ENCODE peak calls at places on chromosomes 1 and 21, in eight cellular contexts. R is transverse colon, T is sigmoid colon, Y is tibial nerve, K is ovary, O is stomach, D is K562, A is A549. Z is an unnamed sample.

GRCh38 chr1:167229719-167230385 is 9.2 kb downstream of the POU2F1 start:
- DNase-seq in A (peak; percentile 40), O (no peak), K (no peak), Y (no peak), T (no peak), R (no peak), D (peak; percentile 41), Z (no peak)

GRCh38 chr1:18464665-18465050 is 16.1 kb upstream of the KLHDC7A start:
- DNase-seq in Y (no peak), A (no peak), D (no peak), K (no peak), R (peak; percentile 56), T (no peak), O (peak; percentile 91), Z (no peak)

GRCh38 chr1:94037392-94038229 is 83.3 kb downstream of the ABCA4 start:
- DNase-seq in T (no peak), O (no peak), Y (no peak), A (no peak), R (no peak), D (no peak), K (no peak), Z (no peak)

GRCh38 chr1:177023710-177024109 is 140.8 kb downstream of the ASTN1 start:
- DNase-seq in D (no peak), T (no peak), K (no peak), Y (no peak), A (no peak), O (no peak), R (no peak), Z (no peak)

GRCh38 chr1:175840787-175841186 is 97.4 kb upstream of the TNR start:
- DNase-seq in D (no peak), T (no peak), O (no peak), Y (no peak), R (no peak), A (no peak), K (no peak), Z (no peak)

GRCh38 chr1:145858238-145858936 is 494 bp downstream of the PIAS3 start:
- DNase-seq in K (peak; percentile 73), R (peak; percentile 75), O (peak; percentile 61), D (peak; percentile 68), Y (peak; percentile 63), T (peak; percentile 83), A (peak; percentile 48), Z (peak; percentile 55)

GRCh38 chr21:44551290-44552015 is at the start of gene KRTAP10-2:
- DNase-seq in D (no peak), R (peak; percentile 3), T (no peak), O (peak; percentile 21), A (no peak), Y (no peak), K (no peak), Z (no peak)

GRCh38 chr1:16249838-16250241 is 12.9 kb upstream of the CPLANE2 start:
- DNase-seq in K (peak; percentile 52), T (peak; percentile 85), O (no peak), R (peak; percentile 30), A (no peak), Y (peak; percentile 78), D (no peak), Z (peak; percentile 50)

GRCh38 chr1:119635801-119636390 is 12.2 kb downstream of the ZNF697 start:
- DNase-seq in D (no peak), K (no peak), Y (no peak), A (no peak), T (no peak), O (no peak), R (no peak), Z (no peak)

GRCh38 chr1:22327411-22327810 is 124.2 kb upstream of the ZBTB40 start:
- DNase-seq in O (peak; percentile 11), Y (no peak), T (peak; percentile 7), R (no peak), K (no peak), A (no peak), D (no peak), Z (no peak)

GRCh38 chr1:247448107-247448778 is 9.7 kb downstream of the OR2B11 start:
- DNase-seq in Y (peak; percentile 35), D (peak; percentile 74), R (peak; percentile 62), T (peak; percentile 76), K (peak; percentile 78), A (peak; percentile 72), O (peak; percentile 63), Z (peak; percentile 93)

GRCh38 chr1:116289219-116289618 is 83.8 kb upstream of the ATP1A1 start:
- DNase-seq in R (no peak), T (no peak), A (no peak), D (no peak), O (no peak), Y (no peak), K (no peak), Z (no peak)

DNA sequence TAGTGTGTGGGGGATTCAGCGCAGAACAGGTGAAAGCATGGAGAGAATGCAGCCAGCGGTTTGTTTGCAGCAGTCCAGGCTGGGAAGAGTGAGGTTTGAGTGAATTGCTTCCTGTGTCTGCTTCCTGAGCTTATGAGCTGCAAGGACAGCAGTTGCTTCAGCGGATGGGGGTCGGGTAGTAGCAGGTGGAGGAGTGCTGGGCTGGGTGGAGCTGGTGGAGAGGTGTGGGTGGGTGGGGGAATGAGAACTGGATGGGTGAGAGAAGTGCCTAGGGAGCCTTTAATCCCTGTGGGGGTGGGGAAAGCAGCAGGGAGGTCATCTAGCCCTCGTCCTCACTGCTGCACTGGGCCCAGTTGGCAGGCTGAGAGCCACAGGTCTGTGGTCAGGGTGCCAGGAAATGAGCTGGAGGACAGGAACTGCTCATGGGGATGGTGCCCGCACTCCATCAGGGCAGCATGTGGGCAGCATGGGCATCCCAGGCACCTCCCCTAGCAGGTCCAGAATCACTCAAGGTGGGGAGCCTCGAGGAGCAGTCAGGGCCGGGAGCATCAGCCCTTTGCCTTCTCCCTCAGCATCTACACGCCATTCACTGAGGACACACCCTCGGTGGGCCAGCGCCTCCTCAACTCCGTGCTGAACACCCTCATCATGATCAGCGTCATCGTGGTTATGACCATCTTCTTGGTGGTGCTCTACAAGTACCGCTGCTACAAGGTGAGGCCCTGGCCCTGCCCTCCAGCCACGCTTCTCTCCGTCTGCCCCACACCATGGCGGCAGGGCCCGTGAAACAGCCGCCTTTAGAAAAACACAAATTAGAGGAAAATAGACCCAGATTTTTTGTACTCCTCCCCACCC is 14.8 kb downstream of the PSEN2 start:
- DNase-seq in R (no peak), Y (no peak), A (no peak), T (no peak), O (no peak), D (no peak), K (no peak), Z (peak; percentile 37)
- H3K4me1 ChIP-seq in R (peaks cover 5% of the 10 kb centered on the region), Y (peaks cover 14% of the 10 kb centered on the region), A (peaks cover 5% of the 10 kb centered on the region), T (no peaks in the 10 kb centered on the region), O (peaks cover 9% of the 10 kb centered on the region), D (no peaks in the 10 kb centered on the region), K (peaks cover 6% of the 10 kb centered on the region), Z (peaks cover 48% of the 10 kb centered on the region)

GRCh38 chr1:184867866-184868585 is 106.3 kb downstream of the NIBAN1 start:
- DNase-seq in T (no peak), R (no peak), Y (no peak), O (no peak), D (no peak), K (no peak), A (no peak), Z (no peak)

GRCh38 chr1:184865831-184866230 is 108.5 kb downstream of the NIBAN1 start:
- DNase-seq in Y (no peak), K (no peak), T (no peak), A (no peak), D (no peak), O (no peak), R (no peak), Z (no peak)

GRCh38 chr1:184866582-184866981 is 107.7 kb downstream of the NIBAN1 start:
- DNase-seq in R (no peak), Y (no peak), T (no peak), A (no peak), K (no peak), O (no peak), D (no peak), Z (no peak)

GRCh38 chr1:184870319-184870718 is 104.0 kb downstream of the NIBAN1 start:
- DNase-seq in T (no peak), A (no peak), D (no peak), R (no peak), K (no peak), O (no peak), Y (no peak), Z (no peak)

DNA sequence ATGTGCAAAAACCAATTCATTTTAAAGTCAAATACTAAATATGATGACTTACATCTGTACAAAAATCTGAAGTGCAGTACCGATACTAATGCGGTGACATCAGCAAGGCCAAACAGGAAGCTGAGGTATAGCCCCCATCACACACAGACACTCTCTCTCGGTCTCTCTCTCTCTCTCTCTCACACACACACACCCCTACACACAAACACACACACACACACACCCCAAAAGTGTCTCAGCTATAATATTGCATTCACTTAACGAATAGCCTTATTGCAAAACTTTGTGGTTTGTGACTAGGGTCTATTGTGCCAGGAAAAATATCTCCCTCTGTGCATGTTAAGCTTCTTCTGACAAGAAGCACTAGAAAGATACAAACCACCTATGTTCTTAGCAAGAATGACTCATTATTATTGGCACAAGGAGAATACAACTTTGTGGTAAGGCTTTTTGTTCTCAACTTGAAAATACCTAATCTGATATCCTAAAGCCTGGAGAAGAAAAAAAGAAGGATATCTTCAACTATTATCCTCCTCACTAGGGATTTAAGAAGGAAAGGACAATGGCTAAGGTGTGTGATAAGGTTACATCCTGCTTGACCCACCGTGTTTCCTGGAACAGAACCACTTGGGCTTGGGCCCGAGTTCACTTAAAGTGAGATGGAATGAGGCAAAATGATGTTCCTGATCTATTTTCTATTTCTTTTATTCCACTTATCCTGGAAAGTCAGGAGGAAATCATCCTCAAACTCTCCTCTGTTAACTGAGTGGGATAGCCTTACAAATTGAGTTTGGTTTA is 107.1 kb downstream of the NIBAN1 start:
- DNase-seq in O (no peak), T (no peak), D (no peak), A (no peak), R (peak; percentile 41), Y (peak; percentile 31), K (no peak), Z (no peak)
- TF ChIP-seq EP300 in O (no peak), T (no peak), D (no peak), A (no peak), R (no peak), Y (peak; percentile 78), K (no peak), Z (no peak)

GRCh38 chr21:31222142-31222541 is 121.9 kb downstream of the TIAM1 start:
- DNase-seq in K (no peak), R (no peak), O (no peak), T (no peak), Y (no peak), A (no peak), D (no peak), Z (no peak)
- H3K27ac ChIP-seq in K (no peak overlapping the region), R (no peak overlapping the region), O (no peak overlapping the region), T (no peak overlapping the region), Y (no peak overlapping the region), A (no peak overlapping the region), D (no peak overlapping the region), Z (no peak overlapping the region)

DNA sequence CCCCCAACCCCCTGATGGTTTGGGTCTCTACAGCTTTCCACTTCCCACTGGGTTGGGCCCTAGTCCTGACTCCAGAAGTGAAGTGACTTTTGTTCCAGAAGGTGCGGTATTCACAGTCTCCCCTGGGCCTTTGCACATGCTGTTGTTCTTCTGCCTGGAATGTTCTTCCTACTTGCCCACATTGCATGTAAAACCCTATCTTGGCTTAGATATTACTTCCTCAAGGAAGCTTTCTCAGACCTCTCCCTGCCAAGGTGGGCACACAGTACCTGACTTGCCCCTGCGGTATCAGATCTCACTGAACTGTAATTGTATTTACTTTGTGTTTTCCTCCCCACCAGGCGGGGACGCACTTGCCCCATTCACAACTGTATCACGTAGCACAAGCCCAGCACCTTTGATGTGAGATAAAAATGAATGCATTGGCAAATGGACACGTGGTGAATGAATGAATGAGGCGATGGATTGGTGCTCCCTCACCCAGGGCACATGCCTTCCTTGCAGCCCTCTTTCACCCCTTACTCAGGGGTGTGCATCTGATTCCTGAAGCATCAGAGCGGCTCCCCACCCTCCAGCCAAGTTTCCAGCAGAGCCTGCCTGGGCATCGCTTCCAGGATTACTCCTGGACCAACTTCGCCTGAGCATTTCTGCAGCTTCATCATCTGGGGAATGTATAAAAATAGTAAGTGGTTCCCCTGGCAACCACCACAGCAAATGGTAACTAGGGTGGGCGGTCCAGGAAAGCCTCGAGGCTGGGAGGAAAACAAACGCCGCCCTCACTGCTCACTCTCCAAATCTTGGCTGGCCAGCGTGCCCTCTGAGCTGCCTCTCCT is 19.8 kb downstream of the NENF start:
- DNase-seq in K (peak; percentile 61), T (peak; percentile 61), A (no peak), D (no peak), R (no peak), Y (no peak), O (no peak), Z (no peak)
- H3K4me1 ChIP-seq in K (peaks cover 8% of the 10 kb centered on the region), T (peaks cover 15% of the 10 kb centered on the region), A (no peaks in the 10 kb centered on the region), D (no peaks in the 10 kb centered on the region), R (no peaks in the 10 kb centered on the region), Y (peaks cover 7% of the 10 kb centered on the region), O (peaks cover 9% of the 10 kb centered on the region), Z (no peaks in the 10 kb centered on the region)